ENCODE peak calls at places on chromosomes 5 and 9, in seven cellular contexts. K, R, Z, X, L, J and C are unnamed samples.

GRCh38 chr9:121272401-121272948 is 4.5 kb downstream of the GSN start:
- DNase-seq in K (no peak), R (no peak), Z (no peak), X (no peak), L (no peak), J (no peak), C (no peak)

GRCh38 chr5:132883261-132883834 is 9.9 kb downstream of the LEAP2 start:
- DNase-seq in K (peak), R (peak), Z (peak), X (no peak), L (no peak), J (peak), C (peak)

GRCh38 chr5:130365956-130366355 is 461.7 kb downstream of the CHSY3 start:
- DNase-seq in K (no peak), R (no peak), Z (no peak), X (no peak), L (no peak), J (no peak), C (no peak)

GRCh38 chr9:119009253-119009652 is 360.0 kb downstream of the BRINP1 start:
- DNase-seq in K (no peak), R (no peak), Z (no peak), X (no peak), L (no peak), J (no peak), C (no peak)

GRCh38 chr5:80569961-80570786 is at the start of gene ANKRD34B:
- DNase-seq in K (no peak), R (no peak), Z (peak), X (no peak), L (no peak), J (no peak), C (no peak)

GRCh38 chr5:133489632-133490031 is 122.7 kb downstream of the FSTL4 start:
- DNase-seq in K (no peak), R (no peak), Z (no peak), X (no peak), L (no peak), J (no peak), C (no peak)

GRCh38 chr5:178115136-178115834 is 2.0 kb downstream of the N4BP3 start:
- DNase-seq in K (no peak), R (peak), Z (no peak), X (no peak), L (peak), J (no peak), C (no peak)

GRCh38 chr9:92158097-92158601 is 42.9 kb upstream of the SPTLC1 start:
- DNase-seq in K (no peak), R (no peak), Z (no peak), X (no peak), L (no peak), J (no peak), C (no peak)

GRCh38 chr5:10337986-10338385 is 15.5 kb upstream of the MARCHF6 start:
- DNase-seq in K (no peak), R (no peak), Z (no peak), X (no peak), L (no peak), J (no peak), C (no peak)

GRCh38 chr5:147427784-147428401 is 82.0 kb downstream of the DPYSL3 start:
- DNase-seq in K (no peak), R (no peak), Z (no peak), X (no peak), L (no peak), J (peak), C (peak)